ENCODE peak calls at places on chromosome 2, in eight cellular contexts. One of them, this sample, is unnamed.

GRCh38 chr2:17518212-17519154 is at the start of gene RAD51AP2:
- DNase-seq in heart right ventricle: peak; percentile 89
- DNase-seq in H9: peak; percentile 94
- DNase-seq in CD8-positive, alpha-beta memory T cell: no peak
- DNase-seq in stomach: peak; percentile 73
- DNase-seq in cardiac muscle cell: peak; percentile 90
- DNase-seq in A549: peak; percentile 44
- DNase-seq in uterus: peak; percentile 91
- DNase-seq in this sample: peak; percentile 80

GRCh38 chr2:227464356-227464755 is 7.6 kb upstream of the AGFG1 start:
- DNase-seq in A549: no peak
- DNase-seq in stomach: no peak
- DNase-seq in CD8-positive, alpha-beta memory T cell: no peak
- DNase-seq in cardiac muscle cell: no peak
- DNase-seq in H9: no peak
- DNase-seq in heart right ventricle: no peak
- DNase-seq in uterus: no peak
- DNase-seq in this sample: no peak

GRCh38 chr2:210496512-210496911 is 20.0 kb upstream of the LANCL1 start:
- DNase-seq in A549: no peak
- DNase-seq in CD8-positive, alpha-beta memory T cell: no peak
- DNase-seq in uterus: no peak
- DNase-seq in cardiac muscle cell: no peak
- DNase-seq in H9: no peak
- DNase-seq in heart right ventricle: no peak
- DNase-seq in stomach: no peak
- DNase-seq in this sample: no peak

GRCh38 chr2:26942543-26943295 is 27.7 kb upstream of the MAPRE3 start:
- DNase-seq in CD8-positive, alpha-beta memory T cell: peak; percentile 34
- DNase-seq in heart right ventricle: peak; percentile 39
- DNase-seq in cardiac muscle cell: peak; percentile 74
- DNase-seq in H9: peak; percentile 86
- DNase-seq in stomach: peak; percentile 72
- DNase-seq in uterus: peak; percentile 57
- DNase-seq in A549: peak; percentile 87
- DNase-seq in this sample: peak; percentile 59

GRCh38 chr2:102106133-102106556 is 36.4 kb upstream of the IL1R1 start:
- DNase-seq in stomach: no peak
- DNase-seq in heart right ventricle: no peak
- DNase-seq in H9: no peak
- DNase-seq in CD8-positive, alpha-beta memory T cell: no peak
- DNase-seq in A549: peak; percentile 58
- DNase-seq in cardiac muscle cell: peak; percentile 89
- DNase-seq in uterus: no peak
- DNase-seq in this sample: peak; percentile 48

GRCh38 chr2:171923206-171923605 is 945 bp downstream of the HAT1 start:
- DNase-seq in H9: no peak
- DNase-seq in uterus: no peak
- DNase-seq in cardiac muscle cell: peak; percentile 72
- DNase-seq in A549: no peak
- DNase-seq in heart right ventricle: no peak
- DNase-seq in stomach: peak; percentile 28
- DNase-seq in CD8-positive, alpha-beta memory T cell: no peak
- DNase-seq in this sample: peak; percentile 27

GRCh38 chr2:143284087-143284675 is 155.0 kb downstream of the ARHGAP15 start:
- DNase-seq in H9: no peak
- DNase-seq in CD8-positive, alpha-beta memory T cell: no peak
- DNase-seq in cardiac muscle cell: peak; percentile 67
- DNase-seq in uterus: no peak
- DNase-seq in A549: peak; percentile 5
- DNase-seq in heart right ventricle: no peak
- DNase-seq in stomach: no peak
- DNase-seq in this sample: no peak

GRCh38 chr2:226490172-226490571 is 309.4 kb downstream of the IRS1 start:
- DNase-seq in heart right ventricle: no peak
- DNase-seq in stomach: no peak
- DNase-seq in H9: no peak
- DNase-seq in uterus: no peak
- DNase-seq in A549: no peak
- DNase-seq in CD8-positive, alpha-beta memory T cell: no peak
- DNase-seq in cardiac muscle cell: peak; percentile 44
- DNase-seq in this sample: no peak

GRCh38 chr2:129001926-129002325 is 683.3 kb upstream of the HS6ST1 start:
- DNase-seq in H9: no peak
- DNase-seq in CD8-positive, alpha-beta memory T cell: no peak
- DNase-seq in stomach: no peak
- DNase-seq in A549: no peak
- DNase-seq in uterus: no peak
- DNase-seq in cardiac muscle cell: no peak
- DNase-seq in heart right ventricle: no peak
- DNase-seq in this sample: no peak

GRCh38 chr2:120441744-120442471 is 96.0 kb downstream of the INHBB start:
- DNase-seq in heart right ventricle: no peak
- DNase-seq in A549: no peak
- DNase-seq in uterus: no peak
- DNase-seq in H9: peak; percentile 64
- DNase-seq in cardiac muscle cell: peak; percentile 44
- DNase-seq in CD8-positive, alpha-beta memory T cell: no peak
- DNase-seq in stomach: peak; percentile 88
- DNase-seq in this sample: peak; percentile 49

GRCh38 chr2:20771296-20771695 is 51.6 kb downstream of the LDAH start:
- DNase-seq in heart right ventricle: no peak
- DNase-seq in uterus: no peak
- DNase-seq in cardiac muscle cell: no peak
- DNase-seq in CD8-positive, alpha-beta memory T cell: no peak
- DNase-seq in stomach: no peak
- DNase-seq in H9: no peak
- DNase-seq in A549: no peak
- DNase-seq in this sample: no peak

GRCh38 chr2:236157815-236158498 is 10.2 kb downstream of the GBX2 start:
- DNase-seq in heart right ventricle: no peak
- DNase-seq in uterus: no peak
- DNase-seq in H9: no peak
- DNase-seq in A549: no peak
- DNase-seq in stomach: no peak
- DNase-seq in cardiac muscle cell: no peak
- DNase-seq in CD8-positive, alpha-beta memory T cell: no peak
- DNase-seq in this sample: no peak

GRCh38 chr2:172091626-172092566 is 6.6 kb downstream of the DLX1 start:
- DNase-seq in stomach: no peak
- DNase-seq in A549: no peak
- DNase-seq in uterus: no peak
- DNase-seq in H9: no peak
- DNase-seq in heart right ventricle: no peak
- DNase-seq in cardiac muscle cell: no peak
- DNase-seq in CD8-positive, alpha-beta memory T cell: no peak
- DNase-seq in this sample: no peak

GRCh38 chr2:221203846-221204245 is 368.3 kb downstream of the EPHA4 start:
- DNase-seq in stomach: peak; percentile 29
- DNase-seq in heart right ventricle: no peak
- DNase-seq in A549: no peak
- DNase-seq in uterus: no peak
- DNase-seq in H9: no peak
- DNase-seq in cardiac muscle cell: no peak
- DNase-seq in CD8-positive, alpha-beta memory T cell: no peak
- DNase-seq in this sample: peak; percentile 24

GRCh38 chr2:218395826-218396687 is 3.6 kb upstream of the CTDSP1 start:
- DNase-seq in stomach: peak; percentile 95
- DNase-seq in uterus: peak; percentile 97
- DNase-seq in H9: peak; percentile 93
- DNase-seq in A549: peak; percentile 59
- DNase-seq in heart right ventricle: peak; percentile 95
- DNase-seq in cardiac muscle cell: peak; percentile 99
- DNase-seq in CD8-positive, alpha-beta memory T cell: peak; percentile 91
- DNase-seq in this sample: peak; percentile 94

GRCh38 chr2:218398437-218399390 is 954 bp upstream of the CTDSP1 start:
- DNase-seq in uterus: peak; percentile 86
- DNase-seq in A549: peak; percentile 41
- DNase-seq in stomach: peak; percentile 88
- DNase-seq in CD8-positive, alpha-beta memory T cell: peak; percentile 55
- DNase-seq in H9: peak; percentile 39
- DNase-seq in cardiac muscle cell: peak; percentile 87
- DNase-seq in heart right ventricle: peak; percentile 87
- DNase-seq in this sample: peak; percentile 85

GRCh38 chr2:218399391-218400166 is at the start of gene CTDSP1:
- DNase-seq in stomach: peak; percentile 99
- DNase-seq in cardiac muscle cell: peak; percentile 99
- DNase-seq in A549: peak; percentile 86
- DNase-seq in uterus: peak; percentile 98
- DNase-seq in heart right ventricle: peak; percentile 98
- DNase-seq in CD8-positive, alpha-beta memory T cell: peak; percentile 88
- DNase-seq in H9: peak; percentile 95
- DNase-seq in this sample: peak; percentile 98

GRCh38 chr2:218396688-218397501 is 2.8 kb upstream of the CTDSP1 start:
- DNase-seq in stomach: peak; percentile 78
- DNase-seq in heart right ventricle: peak; percentile 86
- DNase-seq in uterus: peak; percentile 65
- DNase-seq in CD8-positive, alpha-beta memory T cell: peak; percentile 68
- DNase-seq in A549: peak; percentile 23
- DNase-seq in H9: peak; percentile 55
- DNase-seq in cardiac muscle cell: peak; percentile 64
- DNase-seq in this sample: peak; percentile 81

DNA sequence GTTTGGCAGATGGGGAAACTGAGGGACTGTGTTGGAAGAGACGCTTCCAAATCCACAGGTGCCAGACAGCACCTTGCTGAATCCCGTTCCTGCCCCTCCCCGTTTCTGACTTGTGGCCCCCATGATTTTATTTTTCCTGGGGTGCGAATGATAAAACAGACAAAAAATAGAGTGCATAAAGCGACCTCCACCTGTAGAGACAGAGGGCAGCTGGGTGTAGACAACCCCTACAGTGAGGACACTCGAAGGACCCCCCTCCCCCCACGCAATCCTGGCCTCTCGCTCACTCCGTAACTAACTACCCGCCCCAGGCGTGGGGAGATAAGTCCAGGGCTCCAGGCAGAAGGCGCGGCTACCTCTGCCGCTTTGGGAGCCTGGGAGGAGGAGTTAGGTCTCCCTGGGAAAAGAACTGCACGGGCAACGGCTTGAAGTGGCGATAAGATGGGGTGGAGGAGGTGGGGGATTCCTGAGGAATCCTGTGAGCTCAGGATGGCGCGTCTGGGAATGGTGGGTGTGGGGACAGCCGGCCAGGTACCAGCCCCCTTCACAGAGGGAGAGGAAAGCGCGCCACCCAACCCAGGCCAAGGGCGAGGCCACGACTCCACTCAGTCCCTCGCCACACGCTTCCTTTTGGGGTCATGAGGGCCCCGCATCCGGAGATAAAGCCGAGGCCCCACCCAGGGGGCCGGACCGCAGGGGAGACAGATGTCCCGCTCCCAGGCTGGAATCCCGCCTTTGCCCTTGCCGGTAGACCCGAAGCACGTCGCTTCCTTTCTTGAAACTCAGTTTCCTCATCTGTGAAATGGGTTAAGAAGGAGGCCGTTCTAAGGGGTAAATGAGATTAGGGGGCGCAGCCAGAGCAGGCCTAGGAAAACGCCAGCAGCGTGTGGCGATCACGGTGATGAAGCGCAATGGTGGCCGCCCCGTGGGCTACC is 1.9 kb upstream of the CTDSP1 start:
- DNase-seq in A549: peak; percentile 65
- DNase-seq in CD8-positive, alpha-beta memory T cell: peak; percentile 46
- DNase-seq in H9: peak; percentile 66
- DNase-seq in stomach: peak; percentile 85
- DNase-seq in uterus: peak; percentile 72
- DNase-seq in heart right ventricle: peak; percentile 85
- DNase-seq in cardiac muscle cell: peak; percentile 92
- DNase-seq in this sample: peak; percentile 87
- H3K4me1 ChIP-seq in A549: peaks cover 39% of the 10 kb centered on the region
- H3K4me1 ChIP-seq in CD8-positive, alpha-beta memory T cell: peaks cover 53% of the 10 kb centered on the region
- H3K4me1 ChIP-seq in H9: no peaks in the 10 kb centered on the region
- H3K4me1 ChIP-seq in stomach: peaks cover 54% of the 10 kb centered on the region
- H3K4me1 ChIP-seq in uterus: no peaks in the 10 kb centered on the region
- H3K4me1 ChIP-seq in heart right ventricle: peaks cover 52% of the 10 kb centered on the region
- H3K4me1 ChIP-seq in cardiac muscle cell: no peaks in the 10 kb centered on the region
- H3K4me1 ChIP-seq in this sample: peaks cover 13% of the 10 kb centered on the region

GRCh38 chr2:44952143-44952805 is 10.8 kb downstream of the SIX3 start:
- DNase-seq in H9: peak; percentile 84
- DNase-seq in CD8-positive, alpha-beta memory T cell: no peak
- DNase-seq in uterus: no peak
- DNase-seq in cardiac muscle cell: peak; percentile 70
- DNase-seq in heart right ventricle: no peak
- DNase-seq in A549: peak; percentile 75
- DNase-seq in stomach: peak; percentile 41
- DNase-seq in this sample: no peak

GRCh38 chr2:44950646-44951045 is 9.1 kb downstream of the SIX3 start:
- DNase-seq in CD8-positive, alpha-beta memory T cell: no peak
- DNase-seq in heart right ventricle: no peak
- DNase-seq in stomach: no peak
- DNase-seq in A549: no peak
- DNase-seq in uterus: no peak
- DNase-seq in cardiac muscle cell: no peak
- DNase-seq in H9: no peak
- DNase-seq in this sample: no peak

GRCh38 chr2:44951124-44951523 is 9.6 kb downstream of the SIX3 start:
- DNase-seq in heart right ventricle: no peak
- DNase-seq in uterus: no peak
- DNase-seq in cardiac muscle cell: no peak
- DNase-seq in A549: no peak
- DNase-seq in CD8-positive, alpha-beta memory T cell: no peak
- DNase-seq in stomach: no peak
- DNase-seq in H9: no peak
- DNase-seq in this sample: no peak

GRCh38 chr2:44952806-44953685 is 11.5 kb downstream of the SIX3 start:
- DNase-seq in A549: no peak
- DNase-seq in heart right ventricle: no peak
- DNase-seq in stomach: no peak
- DNase-seq in cardiac muscle cell: no peak
- DNase-seq in uterus: no peak
- DNase-seq in H9: peak; percentile 47
- DNase-seq in CD8-positive, alpha-beta memory T cell: no peak
- DNase-seq in this sample: no peak

GRCh38 chr2:44951714-44952113 is 10.2 kb downstream of the SIX3 start:
- DNase-seq in CD8-positive, alpha-beta memory T cell: no peak
- DNase-seq in A549: no peak
- DNase-seq in cardiac muscle cell: no peak
- DNase-seq in uterus: no peak
- DNase-seq in stomach: no peak
- DNase-seq in heart right ventricle: no peak
- DNase-seq in H9: peak; percentile 46
- DNase-seq in this sample: no peak
- H3K4me1 ChIP-seq in CD8-positive, alpha-beta memory T cell: peaks cover 7% of the 10 kb centered on the region
- H3K4me1 ChIP-seq in A549: peaks cover 3% of the 10 kb centered on the region
- H3K4me1 ChIP-seq in cardiac muscle cell: peaks cover 3% of the 10 kb centered on the region
- H3K4me1 ChIP-seq in uterus: no peaks in the 10 kb centered on the region
- H3K4me1 ChIP-seq in stomach: peaks cover 49% of the 10 kb centered on the region
- H3K4me1 ChIP-seq in heart right ventricle: peaks cover 42% of the 10 kb centered on the region
- H3K4me1 ChIP-seq in H9: peaks cover 3% of the 10 kb centered on the region
- H3K4me1 ChIP-seq in this sample: peaks cover 15% of the 10 kb centered on the region

GRCh38 chr2:237732070-237732469 is 66.5 kb upstream of the RBM44 start:
- DNase-seq in H9: no peak
- DNase-seq in uterus: no peak
- DNase-seq in A549: no peak
- DNase-seq in CD8-positive, alpha-beta memory T cell: no peak
- DNase-seq in stomach: no peak
- DNase-seq in cardiac muscle cell: no peak
- DNase-seq in heart right ventricle: no peak
- DNase-seq in this sample: no peak
- H3K4me1 ChIP-seq in H9: peaks cover 10% of the 10 kb centered on the region
- H3K4me1 ChIP-seq in uterus: peaks cover 3% of the 10 kb centered on the region
- H3K4me1 ChIP-seq in A549: peaks cover 68% of the 10 kb centered on the region
- H3K4me1 ChIP-seq in CD8-positive, alpha-beta memory T cell: peaks cover 34% of the 10 kb centered on the region
- H3K4me1 ChIP-seq in stomach: peaks cover 51% of the 10 kb centered on the region
- H3K4me1 ChIP-seq in cardiac muscle cell: peaks cover 30% of the 10 kb centered on the region
- H3K4me1 ChIP-seq in heart right ventricle: peaks cover 95% of the 10 kb centered on the region
- H3K4me1 ChIP-seq in this sample: peaks cover 24% of the 10 kb centered on the region

GRCh38 chr2:241067501-241068135 is 34.5 kb downstream of the MTERF4 start:
- DNase-seq in uterus: no peak
- DNase-seq in stomach: no peak
- DNase-seq in heart right ventricle: no peak
- DNase-seq in CD8-positive, alpha-beta memory T cell: no peak
- DNase-seq in cardiac muscle cell: no peak
- DNase-seq in H9: no peak
- DNase-seq in A549: no peak
- DNase-seq in this sample: no peak
- H3K4me1 ChIP-seq in uterus: no peaks in the 10 kb centered on the region
- H3K4me1 ChIP-seq in stomach: peaks cover 16% of the 10 kb centered on the region
- H3K4me1 ChIP-seq in heart right ventricle: no peaks in the 10 kb centered on the region
- H3K4me1 ChIP-seq in CD8-positive, alpha-beta memory T cell: no peaks in the 10 kb centered on the region
- H3K4me1 ChIP-seq in cardiac muscle cell: no peaks in the 10 kb centered on the region
- H3K4me1 ChIP-seq in H9: no peaks in the 10 kb centered on the region
- H3K4me1 ChIP-seq in A549: no peaks in the 10 kb centered on the region
- H3K4me1 ChIP-seq in this sample: no peaks in the 10 kb centered on the region